ENCODE peak calls at places on chromosome 10, in ten cellular contexts. M is CD4-positive, alpha-beta memory T cell; A is cardiac muscle cell; Q is heart right ventricle; T is mesendoderm; D is NT2/D1; R is CD8-positive, alpha-beta T cell; U is tibial nerve; X is AG09309; G is AG04449. W is an unnamed sample.

GRCh38 chr10:21402606-21403083 is 122.8 kb downstream of the SKIDA1 start:
- DNase-seq in Q (peak; percentile 28), X (peak; percentile 13), M (no peak), G (no peak), R (no peak), D (no peak), A (no peak), T (no peak), U (no peak), W (peak; percentile 56)

GRCh38 chr10:130968964-130969363 is 342.6 kb downstream of the TCERG1L start:
- DNase-seq in U (no peak), R (no peak), Q (no peak), D (no peak), T (no peak), A (no peak), X (no peak), G (no peak), M (no peak), W (no peak)

GRCh38 chr10:131178521-131178920 is 133.0 kb downstream of the TCERG1L start:
- DNase-seq in D (no peak), T (no peak), R (peak; percentile 39), Q (no peak), M (no peak), G (no peak), U (no peak), X (no peak), A (no peak), W (no peak)

GRCh38 chr10:121753726-121754476 is 155.7 kb upstream of the FGFR2 start:
- DNase-seq in G (peak; percentile 46), U (no peak), D (no peak), Q (no peak), A (no peak), T (no peak), M (no peak), X (peak; percentile 46), R (no peak), W (peak; percentile 92)

GRCh38 chr10:28676297-28676967 is 889 bp upstream of the BAMBI start:
- DNase-seq in U (no peak), R (peak; percentile 60), T (peak; percentile 97), D (peak; percentile 95), A (peak; percentile 59), G (no peak), Q (peak; percentile 23), M (no peak), X (no peak), W (no peak)

GRCh38 chr10:83942410-83942809 is 196.9 kb upstream of the GHITM start:
- DNase-seq in T (no peak), R (no peak), D (no peak), M (no peak), G (no peak), Q (no peak), X (no peak), A (no peak), U (no peak), W (no peak)

GRCh38 chr10:123666318-123667291 is at the start of gene GPR26:
- DNase-seq in X (no peak), T (peak; percentile 56), A (peak; percentile 83), U (no peak), M (no peak), D (no peak), Q (no peak), R (no peak), G (no peak), W (no peak)

GRCh38 chr10:12735843-12736462 is 265.6 kb downstream of the CCDC3 start:
- DNase-seq in Q (no peak), G (no peak), R (no peak), T (no peak), U (no peak), A (no peak), X (no peak), D (no peak), M (no peak), W (no peak)

GRCh38 chr10:77457266-77457665 is 180.3 kb downstream of the KCNMA1 start:
- DNase-seq in Q (no peak), T (no peak), A (no peak), R (no peak), U (no peak), G (no peak), D (no peak), M (no peak), X (no peak), W (no peak)

GRCh38 chr10:25747038-25747437 is 187.0 kb upstream of the MYO3A start:
- DNase-seq in R (no peak), G (no peak), X (no peak), Q (no peak), A (no peak), D (no peak), U (no peak), T (no peak), M (no peak), W (no peak)

GRCh38 chr10:30413996-30414576 is 19.9 kb upstream of the MAP3K8 start:
- DNase-seq in T (peak; percentile 61), X (peak; percentile 52), M (peak; percentile 51), D (no peak), A (peak; percentile 63), Q (peak; percentile 57), R (no peak), G (no peak), U (peak; percentile 62), W (peak; percentile 79)

GRCh38 chr10:115829501-115830215 is 443.3 kb downstream of the GFRA1 start:
- DNase-seq in R (no peak), A (peak; percentile 14), M (no peak), Q (no peak), D (no peak), X (peak; percentile 66), T (peak; percentile 39), G (peak; percentile 55), U (no peak), W (peak; percentile 62)

GRCh38 chr10:124742418-124743187 is 1.6 kb downstream of the FAM53B start:
- DNase-seq in M (no peak), G (no peak), Q (no peak), A (peak; percentile 50), T (peak; percentile 80), U (no peak), R (peak; percentile 50), D (no peak), X (no peak), W (peak; percentile 38)

GRCh38 chr10:131746241-131746711 is 154.5 kb upstream of the PPP2R2D start:
- DNase-seq in D (no peak), Q (no peak), R (no peak), U (no peak), A (no peak), M (no peak), G (no peak), T (no peak), X (no peak), W (no peak)

GRCh38 chr10:19819419-19820033 is 3.3 kb downstream of the PLXDC2 start:
- DNase-seq in G (no peak), U (peak; percentile 89), R (no peak), Q (peak; percentile 78), T (no peak), A (peak; percentile 39), M (no peak), X (no peak), D (no peak), W (peak; percentile 68)

GRCh38 chr10:103193107-103193819 is at the start of gene NT5C2:
- DNase-seq in G (no peak), X (no peak), D (no peak), T (peak; percentile 86), M (peak; percentile 75), R (peak; percentile 84), Q (peak; percentile 83), A (peak; percentile 90), U (peak; percentile 66), W (peak; percentile 66)

GRCh38 chr10:23370106-23370505 is 25.5 kb upstream of the C10orf67 start:
- DNase-seq in T (no peak), X (no peak), R (no peak), A (no peak), D (no peak), G (peak; percentile 37), U (no peak), Q (peak; percentile 4), M (no peak), W (no peak)

GRCh38 chr10:86227501-86228258 is 138.9 kb downstream of the GRID1 start:
- DNase-seq in R (no peak), M (no peak), U (no peak), D (no peak), T (no peak), Q (no peak), X (no peak), G (no peak), A (no peak), W (no peak)
- H3K4me3 ChIP-seq in R (no peak overlapping the region), M (no peak overlapping the region), U (no peak overlapping the region), D (no peak overlapping the region), T (no peak overlapping the region), Q (no peak overlapping the region), X (no peak overlapping the region), G (no peak overlapping the region), A (no peak overlapping the region), W (no peak overlapping the region)

DNA sequence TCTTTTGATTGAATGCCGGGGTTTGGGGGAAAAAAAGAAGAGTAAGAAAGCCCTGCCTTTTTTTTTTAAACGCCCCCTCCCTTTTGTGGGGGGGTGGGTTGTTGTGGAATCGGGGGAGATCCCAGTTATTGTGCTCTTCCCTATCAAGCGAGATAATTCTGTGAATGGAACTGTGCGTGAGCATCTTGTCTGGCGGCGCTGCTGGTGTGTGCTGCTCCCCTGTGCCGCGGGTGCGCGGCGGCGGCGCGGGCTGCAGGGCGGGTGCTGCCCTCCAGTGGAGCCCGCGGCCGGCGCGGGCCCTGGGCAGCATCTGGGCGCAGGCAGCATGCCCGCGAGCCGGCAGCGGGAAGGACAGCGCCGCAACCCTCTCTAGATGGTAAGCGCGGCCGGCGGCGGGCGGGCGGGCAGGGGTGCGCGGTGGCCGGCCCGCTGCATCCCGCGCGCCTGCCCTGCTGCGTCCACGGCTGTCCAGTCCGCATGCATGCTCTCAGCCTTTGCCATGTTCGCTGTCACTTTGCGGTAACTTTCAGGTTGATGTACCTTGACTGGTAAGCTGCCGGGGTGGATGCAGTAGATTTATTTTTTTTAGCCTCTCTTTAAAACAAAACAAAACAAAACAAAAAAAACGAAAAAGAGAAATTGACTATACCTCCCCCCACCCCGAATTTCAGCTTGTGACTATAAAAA is 176.6 kb downstream of the TCF7L2 start:
- DNase-seq in M (peak; percentile 29), A (peak; percentile 84), R (peak; percentile 66), G (no peak), X (no peak), Q (peak; percentile 55), D (peak; percentile 49), T (peak; percentile 86), U (peak; percentile 36), W (peak; percentile 74)
- H3K4me3 ChIP-seq in M (no peak overlapping the region), A (peak overlapping the region; percentile 30), R (no peak overlapping the region), G (peak overlapping the region; percentile 47), X (peak overlapping the region; percentile 38), Q (peak overlapping the region; percentile 46), D (peak overlapping the region; percentile 11), T (peak overlapping the region; percentile 18), U (no peak overlapping the region), W (peak overlapping the region; percentile 47)

DNA sequence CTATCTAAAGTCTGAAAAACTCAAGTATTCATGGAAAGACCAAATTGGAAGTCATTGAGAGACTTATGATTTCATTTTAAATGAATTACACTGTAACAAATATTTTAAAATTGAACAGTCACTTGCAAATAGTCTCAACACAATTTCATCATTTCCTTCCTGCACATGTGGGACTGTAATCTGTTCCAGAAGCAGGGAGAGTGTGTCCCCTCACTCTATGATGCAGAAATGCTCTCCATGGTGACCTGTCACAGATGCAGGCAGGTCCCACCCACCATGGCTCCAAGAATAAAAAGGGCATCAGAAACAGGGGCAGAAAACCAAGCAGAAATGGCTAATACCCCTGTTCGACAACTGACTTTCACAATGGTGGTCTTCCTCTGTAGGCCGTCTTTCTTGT is 170.8 kb downstream of the ZMYND11 start:
- DNase-seq in R (no peak), T (no peak), Q (no peak), G (no peak), D (no peak), A (no peak), U (no peak), M (no peak), X (no peak), W (no peak)
- H3K4me3 ChIP-seq in R (no peak overlapping the region), T (no peak overlapping the region), Q (no peak overlapping the region), G (no peak overlapping the region), D (no peak overlapping the region), A (no peak overlapping the region), U (no peak overlapping the region), M (no peak overlapping the region), X (no peak overlapping the region), W (no peak overlapping the region)

GRCh38 chr10:119817991-119818888 is 54.4 kb downstream of the MCMBP start:
- DNase-seq in R (peak; percentile 49), G (no peak), A (peak; percentile 86), D (no peak), U (peak; percentile 18), Q (peak; percentile 35), M (peak; percentile 18), T (peak; percentile 98), X (no peak), W (peak; percentile 62)
- H3K4me3 ChIP-seq in R (no peak overlapping the region), G (peak overlapping the region; percentile 59), A (peak overlapping the region; percentile 30), D (no peak overlapping the region), U (peak overlapping the region; percentile 20), Q (peak overlapping the region; percentile 33), M (no peak overlapping the region), T (peak overlapping the region; percentile 51), X (peak overlapping the region; percentile 30), W (peak overlapping the region; percentile 31)

W was measured in fibroblast of mammary gland.